ENCODE peak calls at places on chromosomes 5 and 9, in five cellular contexts. H is germinal center, J is SK-N-DZ, K is T-helper 1 cell, A is GDM1. V is an unnamed sample.

GRCh38 chr5:150296496-150296895 is 6.2 kb downstream of the ARSI start:
- DNase-seq in H (no peak), J (no peak), K (no peak), A (no peak), V (no peak)

GRCh38 chr5:6590581-6590980 is 42.3 kb downstream of the NSUN2 start:
- DNase-seq in H (no peak), J (no peak), K (no peak), A (no peak), V (no peak)

GRCh38 chr9:12838546-12838945 is 63.7 kb downstream of the LURAP1L start:
- DNase-seq in H (no peak), J (no peak), K (no peak), A (no peak), V (no peak)

GRCh38 chr5:178115835-178116405 is 2.6 kb downstream of the N4BP3 start:
- DNase-seq in H (no peak), J (no peak), K (no peak), A (no peak), V (no peak)

GRCh38 chr5:29218138-29218537 is 1975.3 kb upstream of the CDH6 start:
- DNase-seq in H (no peak), J (peak; percentile 34), K (no peak), A (no peak), V (no peak)

GRCh38 chr5:66113160-66113559 is 30.9 kb upstream of the SREK1 start:
- DNase-seq in H (no peak), J (no peak), K (no peak), A (no peak), V (no peak)

GRCh38 chr5:2910401-2911175 is 159.1 kb upstream of the IRX2 start:
- DNase-seq in H (no peak), J (no peak), K (no peak), A (no peak), V (no peak)

GRCh38 chr9:82423700-82424099 is 435.1 kb downstream of the SPATA31D1 start:
- DNase-seq in H (no peak), J (no peak), K (no peak), A (no peak), V (no peak)

GRCh38 chr5:96896285-96896711 is 20.0 kb downstream of the ERAP2 start:
- DNase-seq in H (peak; percentile 48), J (no peak), K (peak; percentile 40), A (no peak), V (no peak)

GRCh38 chr5:135244620-135245021 is 154.4 kb downstream of the MACROH2A1 start:
- DNase-seq in H (no peak), J (no peak), K (no peak), A (no peak), V (no peak)

GRCh38 chr5:135999396-136000139 is 29.2 kb upstream of the TGFBI start:
- DNase-seq in H (no peak), J (no peak), K (no peak), A (peak; percentile 34), V (no peak)

GRCh38 chr5:173180331-173180730 is 36.0 kb downstream of the BNIP1 start:
- DNase-seq in H (no peak), J (no peak), K (no peak), A (no peak), V (no peak)

GRCh38 chr5:34748431-34748830 is 90.5 kb upstream of the TTC23L start:
- DNase-seq in H (no peak), J (no peak), K (no peak), A (no peak), V (no peak)

GRCh38 chr9:126208359-126208758 is 118.3 kb upstream of the MVB12B start:
- DNase-seq in H (no peak), J (no peak), K (no peak), A (no peak), V (no peak)

GRCh38 chr9:114287001-114287762 is 35.7 kb upstream of the ORM1 start:
- DNase-seq in H (no peak), J (no peak), K (no peak), A (no peak), V (no peak)

GRCh38 chr5:142065273-142065672 is 43.3 kb upstream of the NDFIP1 start:
- DNase-seq in H (no peak), J (peak; percentile 87), K (no peak), A (no peak), V (no peak)

GRCh38 chr9:72524820-72525539 is 3.6 kb downstream of the TMC1 start:
- DNase-seq in H (no peak), J (no peak), K (no peak), A (no peak), V (peak; percentile 42)

GRCh38 chr5:40834391-40834848 is 602 bp downstream of the RPL37 start:
- DNase-seq in H (peak; percentile 10), J (peak; percentile 13), K (peak; percentile 58), A (no peak), V (no peak)

GRCh38 chr5:175614223-175614622 is 43.6 kb upstream of the HRH2 start:
- DNase-seq in H (no peak), J (no peak), K (no peak), A (no peak), V (no peak)

GRCh38 chr9:89661956-89662717 is 57.3 kb downstream of the GADD45G start:
- DNase-seq in H (no peak), J (peak; percentile 95), K (no peak), A (no peak), V (no peak)

GRCh38 chr5:177524941-177525655 is 8.3 kb upstream of the DDX41 start:
- DNase-seq in H (no peak), J (no peak), K (no peak), A (no peak), V (no peak)

GRCh38 chr9:84397822-84398221 is 57.3 kb upstream of the SLC28A3 start:
- DNase-seq in H (no peak), J (no peak), K (no peak), A (no peak), V (no peak)

GRCh38 chr9:26524225-26524624 is 368.4 kb downstream of the CAAP1 start:
- DNase-seq in H (no peak), J (no peak), K (no peak), A (no peak), V (no peak)

GRCh38 chr5:37272564-37272963 is 23.4 kb upstream of the CPLANE1 start:
- DNase-seq in H (no peak), J (no peak), K (no peak), A (no peak), V (no peak)

GRCh38 chr9:125829743-125830142 is 82.6 kb downstream of the PBX3 start:
- DNase-seq in H (peak; percentile 41), J (peak; percentile 54), K (peak; percentile 54), A (peak; percentile 15), V (peak; percentile 32)

GRCh38 chr9:72133365-72134035 is 15.7 kb upstream of the GDA start:
- DNase-seq in H (no peak), J (no peak), K (no peak), A (no peak), V (no peak)

GRCh38 chr5:141488591-141489478 is at the start of gene PCDHGC5:
- DNase-seq in H (no peak), J (no peak), K (no peak), A (no peak), V (no peak)

GRCh38 chr5:180119031-180119885 is 47.7 kb upstream of the RNF130 start:
- DNase-seq in H (no peak), J (no peak), K (no peak), A (no peak), V (no peak)

GRCh38 chr5:179153921-179154345 is 93.8 kb downstream of the ZNF354C start:
- DNase-seq in H (no peak), J (no peak), K (no peak), A (no peak), V (no peak)

GRCh38 chr9:36928670-36929349 is 105.3 kb downstream of the PAX5 start:
- DNase-seq in H (no peak), J (no peak), K (no peak), A (peak; percentile 51), V (peak; percentile 63)

GRCh38 chr9:38008168-38009034 is 60.6 kb downstream of the SHB start:
- DNase-seq in H (peak; percentile 21), J (no peak), K (no peak), A (peak; percentile 30), V (peak; percentile 82)

GRCh38 chr5:112685929-112686328 is 51.8 kb upstream of the APC start:
- DNase-seq in H (no peak), J (no peak), K (no peak), A (no peak), V (no peak)

GRCh38 chr5:40430112-40430725 is 249.5 kb upstream of the PTGER4 start:
- DNase-seq in H (no peak), J (no peak), K (no peak), A (no peak), V (no peak)

GRCh38 chr5:36734422-36734821 is 128.0 kb downstream of the SLC1A3 start:
- DNase-seq in H (no peak), J (peak; percentile 26), K (no peak), A (no peak), V (no peak)

GRCh38 chr5:155700333-155700732 is 626.6 kb upstream of the SGCD start:
- DNase-seq in H (no peak), J (no peak), K (no peak), A (no peak), V (no peak)

GRCh38 chr9:33446507-33447403 is 638 bp downstream of the AQP3 start:
- DNase-seq in H (peak; percentile 38), J (no peak), K (peak; percentile 33), A (no peak), V (peak; percentile 76)

GRCh38 chr5:132019337-132019736 is 7.9 kb upstream of the ACSL6 start:
- DNase-seq in H (no peak), J (no peak), K (no peak), A (no peak), V (no peak)

GRCh38 chr9:87722393-87722792 is 3.5 kb upstream of the CTSL start:
- DNase-seq in H (no peak), J (no peak), K (no peak), A (no peak), V (no peak)